ENCODE peak calls at places on chromosomes 13 and 19, in four cellular contexts. L, C, R and F are unnamed samples.

GRCh38 chr19:10305139-10305806 is 4.3 kb downstream of the ZGLP1 start:
- DNase-seq in L (no peak), C (no peak), R (no peak), F (no peak)

GRCh38 chr13:108961542-108962125 is 332.2 kb downstream of the MYO16 start:
- DNase-seq in L (peak), C (no peak), R (no peak), F (no peak)

GRCh38 chr13:105452895-105453294 is 1082.6 kb downstream of the EFNB2 start:
- DNase-seq in L (no peak), C (no peak), R (no peak), F (no peak)

GRCh38 chr19:2180114-2180513 is 16.4 kb downstream of the DOT1L start:
- DNase-seq in L (no peak), C (no peak), R (no peak), F (no peak)

GRCh38 chr13:42971670-42972355 is 20.2 kb downstream of the EPSTI1 start:
- DNase-seq in L (no peak), C (no peak), R (no peak), F (no peak)

GRCh38 chr13:20431687-20432384 is 93.8 kb downstream of the CRYL1 start:
- DNase-seq in L (no peak), C (no peak), R (no peak), F (no peak)

GRCh38 chr13:44322928-44323327 is 50.7 kb upstream of the SERP2 start:
- DNase-seq in L (no peak), C (no peak), R (no peak), F (no peak)

GRCh38 chr13:101397742-101398141 is 18.6 kb downstream of the NALCN start:
- DNase-seq in L (peak), C (no peak), R (no peak), F (no peak)

GRCh38 chr13:91286317-91286716 is 61.2 kb upstream of the MIR17HG start:
- DNase-seq in L (no peak), C (no peak), R (no peak), F (no peak)

GRCh38 chr19:35992902-35993765 is 1.9 kb upstream of the SDHAF1 start:
- DNase-seq in L (no peak), C (no peak), R (no peak), F (no peak)

GRCh38 chr19:29666634-29667389 is 1.6 kb downstream of the PLEKHF1 start:
- DNase-seq in L (peak), C (peak), R (peak), F (peak)

GRCh38 chr13:113124211-113125025 is 1.8 kb downstream of the F10 start:
- DNase-seq in L (no peak), C (no peak), R (peak), F (no peak)

GRCh38 chr19:58575183-58576041 is 2.3 kb upstream of the MZF1 start:
- DNase-seq in L (peak), C (peak), R (peak), F (peak)

GRCh38 chr19:48928164-48929005 is 5.1 kb upstream of the DHDH start:
- DNase-seq in L (no peak), C (no peak), R (no peak), F (no peak)

GRCh38 chr13:95533545-95534135 is 18.9 kb upstream of the CLDN10 start:
- DNase-seq in L (no peak), C (no peak), R (no peak), F (no peak)

GRCh38 chr13:45086484-45086883 is 33.8 kb upstream of the GTF2F2 start:
- DNase-seq in L (no peak), C (no peak), R (no peak), F (no peak)

GRCh38 chr19:3771033-3771905 is 759 bp downstream of the RAX2 start:
- DNase-seq in L (no peak), C (no peak), R (no peak), F (no peak)

GRCh38 chr19:57515218-57515617 is 11.9 kb upstream of the ZNF549 start:
- DNase-seq in L (no peak), C (no peak), R (no peak), F (no peak)

GRCh38 chr19:3687774-3688706 is 12.2 kb downstream of the PIP5K1C start:
- DNase-seq in L (no peak), C (no peak), R (peak), F (no peak)

GRCh38 chr19:1449467-1450442 is at the start of gene APC2:
- DNase-seq in L (peak), C (no peak), R (no peak), F (no peak)

GRCh38 chr19:17679526-17680234 is 8.5 kb downstream of the UNC13A start:
- DNase-seq in L (no peak), C (no peak), R (no peak), F (no peak)

GRCh38 chr19:35039881-35040456 is 1.6 kb upstream of the HPN start:
- DNase-seq in L (no peak), C (no peak), R (no peak), F (no peak)

GRCh38 chr19:1942078-1942933 is 1.3 kb downstream of the CSNK1G2 start:
- DNase-seq in L (peak), C (peak), R (peak), F (peak)

GRCh38 chr13:73365240-73365639 is 306.4 kb downstream of the KLF5 start:
- DNase-seq in L (no peak), C (no peak), R (no peak), F (no peak)

GRCh38 chr19:32809754-32810153 is 59.8 kb downstream of the SLC7A9 start:
- DNase-seq in L (no peak), C (no peak), R (no peak), F (no peak)
- TF ChIP-seq CTCF in L (no peak), C (no peak), R (no peak), F (no peak)

DNA sequence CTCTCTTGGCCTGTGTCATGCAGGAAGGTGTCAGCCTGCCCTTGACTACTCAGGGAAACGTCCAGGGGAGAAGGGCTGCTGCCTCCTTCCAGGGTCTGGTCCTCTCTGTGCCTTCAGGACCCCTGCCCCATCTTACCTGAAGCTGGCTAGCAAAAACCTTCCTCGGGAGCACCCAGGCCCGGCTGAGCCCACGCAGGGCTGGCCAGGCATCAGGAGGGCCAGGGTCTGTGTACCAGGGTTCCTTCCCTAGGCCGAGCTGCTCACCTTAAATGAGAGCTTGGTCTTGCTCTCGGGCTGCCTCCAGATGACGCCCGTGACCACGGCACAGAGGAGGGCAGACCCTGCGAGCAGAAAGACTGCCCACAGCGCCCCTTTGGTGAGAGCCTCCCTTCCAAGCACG is 78.6 kb downstream of the SLC7A1 start:
- DNase-seq in L (no peak), C (no peak), R (no peak), F (no peak)
- TF ChIP-seq CTCF in L (no peak), C (no peak), R (no peak), F (no peak)

GRCh38 chr19:12365094-12365371 is 450 bp downstream of the ZNF442 start:
- DNase-seq in L (peak), C (no peak), R (no peak), F (no peak)

GRCh38 chr19:12364391-12365093 is 941 bp downstream of the ZNF442 start:
- DNase-seq in L (no peak), C (no peak), R (no peak), F (no peak)

DNA sequence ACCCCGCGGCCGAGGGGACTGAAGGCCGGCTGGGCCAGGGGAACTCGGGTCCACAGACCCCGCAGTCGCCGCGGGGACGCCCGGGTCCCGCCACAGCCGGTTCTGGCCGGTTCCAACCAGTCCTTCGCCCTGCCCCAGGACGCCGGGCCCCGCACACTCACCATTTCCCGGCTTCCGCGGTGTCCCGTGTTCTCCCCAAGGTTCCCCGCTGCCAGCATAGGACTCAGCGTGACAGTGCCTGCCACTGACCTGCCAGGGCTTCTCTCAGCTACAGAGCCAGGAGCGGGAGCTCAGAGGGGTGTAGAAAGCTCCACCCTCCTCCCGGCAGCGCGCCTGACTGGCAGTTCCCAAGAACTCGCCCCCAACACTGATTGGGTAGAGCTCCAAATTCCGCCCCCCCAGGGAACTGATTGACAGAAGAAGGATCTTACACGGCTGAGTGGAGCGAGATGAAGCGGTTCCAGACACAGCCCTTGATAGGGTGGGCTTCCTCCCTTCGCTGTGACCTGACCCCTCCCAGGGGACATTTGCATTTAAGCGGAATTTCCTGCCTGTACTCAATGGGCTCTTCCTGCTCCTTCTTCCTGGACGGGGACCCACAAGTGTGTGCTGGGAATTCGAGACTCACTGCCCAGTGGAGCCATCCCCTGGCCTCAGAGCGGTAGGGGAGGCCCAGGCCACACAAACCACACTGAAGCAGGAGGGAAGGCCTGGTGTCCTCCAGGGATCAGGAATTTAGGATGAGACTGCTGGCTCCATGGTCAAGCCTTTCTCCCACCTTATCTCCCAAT is at the start of gene ZNF442:
- DNase-seq in L (peak), C (peak), R (peak), F (peak)
- TF ChIP-seq CTCF in L (peak), C (peak), R (no peak), F (no peak)

GRCh38 chr13:63954683-63955082 is 2539.0 kb upstream of the PCDH20 start:
- DNase-seq in L (no peak), C (no peak), R (no peak), F (no peak)
- TF ChIP-seq CTCF in L (no peak), C (no peak), R (no peak), F (no peak)

DNA sequence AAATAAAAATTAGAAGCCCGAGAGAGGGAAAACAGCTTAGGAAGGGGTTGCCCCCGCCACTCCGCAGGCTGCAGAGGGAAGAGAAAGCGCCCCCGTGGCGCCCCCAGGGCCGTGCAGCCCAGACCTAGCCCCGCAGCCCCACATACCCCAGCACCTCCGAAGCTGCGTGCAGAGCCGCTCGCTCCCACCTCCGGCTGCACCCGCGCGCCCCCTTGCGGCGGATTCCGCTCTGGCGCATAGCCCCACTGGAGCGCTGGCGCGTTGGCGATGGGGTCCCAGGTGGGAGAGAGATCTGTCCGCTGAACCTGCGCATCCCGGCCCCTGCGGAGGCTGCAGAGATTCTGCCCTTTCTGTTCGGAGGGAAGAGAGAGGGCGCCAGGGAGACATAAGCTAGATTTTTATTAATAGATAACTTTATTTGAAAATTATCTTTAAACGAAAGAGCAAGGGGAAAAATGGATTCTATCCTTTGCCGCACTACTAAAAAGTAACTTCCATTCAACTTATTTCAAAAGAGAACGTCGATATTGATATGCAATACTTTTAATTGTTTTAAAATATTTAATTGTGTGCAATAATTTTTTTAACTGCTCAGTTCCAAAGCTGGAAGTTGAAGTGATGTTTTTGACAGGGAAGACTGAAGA is 11.7 kb upstream of the CLN5 start:
- DNase-seq in L (peak), C (peak), R (peak), F (peak)
- TF ChIP-seq CTCF in L (peak), C (peak), R (peak), F (peak)

DNA sequence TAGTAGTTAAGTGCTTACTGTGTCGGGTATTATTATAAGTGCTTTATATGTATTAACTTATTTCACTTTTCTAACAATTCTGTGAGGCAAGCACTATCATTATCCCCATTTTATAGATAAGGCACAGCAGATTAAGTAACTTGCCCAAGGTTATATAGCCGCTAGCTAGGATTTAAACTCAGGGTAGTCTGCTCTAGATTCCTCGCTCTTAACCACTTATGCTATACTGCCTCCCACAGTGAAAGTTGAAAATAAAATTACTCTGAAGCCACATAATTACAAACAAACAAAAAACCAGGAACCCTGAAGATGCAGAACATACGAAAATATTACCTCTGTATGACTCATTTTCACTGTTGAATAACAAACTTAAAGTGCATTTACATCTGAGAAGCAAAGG is 3.9 kb downstream of the TEX30 start:
- DNase-seq in L (no peak), C (no peak), R (no peak), F (no peak)
- TF ChIP-seq CTCF in L (no peak), C (no peak), R (no peak), F (no peak)